ENCODE peak calls at places on chromosomes 16 and 17, in nine cellular contexts. One of them, this sample, is unnamed.

GRCh38 chr17:41049110-41049509 is 2.0 kb upstream of the KRTAP2-1 start:
- DNase-seq in HFF-Myc: no peak
- DNase-seq in breast epithelium: no peak
- DNase-seq in GM23248: peak; percentile 86
- DNase-seq in H7: no peak
- DNase-seq in CD4-positive, CD25-positive, alpha-beta regulatory T cell: no peak
- DNase-seq in adrenal gland: no peak
- DNase-seq in cardiac fibroblast: no peak
- DNase-seq in tibial artery: no peak
- DNase-seq in this sample: no peak

GRCh38 chr16:89010210-89010925 is 33.4 kb upstream of the CBFA2T3 start:
- DNase-seq in HFF-Myc: no peak
- DNase-seq in breast epithelium: no peak
- DNase-seq in GM23248: no peak
- DNase-seq in H7: no peak
- DNase-seq in CD4-positive, CD25-positive, alpha-beta regulatory T cell: no peak
- DNase-seq in adrenal gland: no peak
- DNase-seq in cardiac fibroblast: no peak
- DNase-seq in tibial artery: peak; percentile 8
- DNase-seq in this sample: no peak

GRCh38 chr16:28295213-28295612 is 2.9 kb downstream of the SBK1 start:
- DNase-seq in HFF-Myc: no peak
- DNase-seq in breast epithelium: no peak
- DNase-seq in GM23248: no peak
- DNase-seq in H7: no peak
- DNase-seq in CD4-positive, CD25-positive, alpha-beta regulatory T cell: no peak
- DNase-seq in adrenal gland: no peak
- DNase-seq in cardiac fibroblast: no peak
- DNase-seq in tibial artery: no peak
- DNase-seq in this sample: no peak

GRCh38 chr16:24645739-24646645 is 83.5 kb upstream of the TNRC6A start:
- DNase-seq in HFF-Myc: peak; percentile 99
- DNase-seq in breast epithelium: no peak
- DNase-seq in GM23248: peak; percentile 98
- DNase-seq in H7: no peak
- DNase-seq in CD4-positive, CD25-positive, alpha-beta regulatory T cell: no peak
- DNase-seq in adrenal gland: peak; percentile 45
- DNase-seq in cardiac fibroblast: peak; percentile 98
- DNase-seq in tibial artery: no peak
- DNase-seq in this sample: no peak

GRCh38 chr17:63274156-63274555 is 171.9 kb downstream of the CYB561 start:
- DNase-seq in HFF-Myc: no peak
- DNase-seq in breast epithelium: no peak
- DNase-seq in GM23248: peak; percentile 77
- DNase-seq in H7: no peak
- DNase-seq in CD4-positive, CD25-positive, alpha-beta regulatory T cell: no peak
- DNase-seq in adrenal gland: no peak
- DNase-seq in cardiac fibroblast: peak; percentile 83
- DNase-seq in tibial artery: no peak
- DNase-seq in this sample: no peak

GRCh38 chr16:54447606-54448440 is 161.2 kb upstream of the IRX3 start:
- DNase-seq in HFF-Myc: peak; percentile 39
- DNase-seq in breast epithelium: no peak
- DNase-seq in GM23248: peak; percentile 97
- DNase-seq in H7: no peak
- DNase-seq in CD4-positive, CD25-positive, alpha-beta regulatory T cell: no peak
- DNase-seq in adrenal gland: peak; percentile 55
- DNase-seq in cardiac fibroblast: peak; percentile 68
- DNase-seq in tibial artery: peak; percentile 37
- DNase-seq in this sample: no peak

GRCh38 chr16:57633383-57634064 is 5.1 kb downstream of the ADGRG1 start:
- DNase-seq in HFF-Myc: no peak
- DNase-seq in breast epithelium: no peak
- DNase-seq in GM23248: no peak
- DNase-seq in H7: no peak
- DNase-seq in CD4-positive, CD25-positive, alpha-beta regulatory T cell: no peak
- DNase-seq in adrenal gland: no peak
- DNase-seq in cardiac fibroblast: no peak
- DNase-seq in tibial artery: no peak
- DNase-seq in this sample: no peak

GRCh38 chr17:29615492-29616299 is 7.0 kb downstream of the CORO6 start:
- DNase-seq in HFF-Myc: no peak
- DNase-seq in breast epithelium: peak; percentile 75
- DNase-seq in GM23248: peak; percentile 96
- DNase-seq in H7: peak; percentile 98
- DNase-seq in CD4-positive, CD25-positive, alpha-beta regulatory T cell: peak; percentile 86
- DNase-seq in adrenal gland: peak; percentile 77
- DNase-seq in cardiac fibroblast: peak; percentile 87
- DNase-seq in tibial artery: peak; percentile 88
- DNase-seq in this sample: peak; percentile 90

GRCh38 chr17:44919885-44920564 is 4.7 kb upstream of the GFAP start:
- DNase-seq in HFF-Myc: peak; percentile 55
- DNase-seq in breast epithelium: peak; percentile 81
- DNase-seq in GM23248: peak; percentile 89
- DNase-seq in H7: peak; percentile 94
- DNase-seq in CD4-positive, CD25-positive, alpha-beta regulatory T cell: peak; percentile 52
- DNase-seq in adrenal gland: peak; percentile 85
- DNase-seq in cardiac fibroblast: peak; percentile 90
- DNase-seq in tibial artery: peak; percentile 86
- DNase-seq in this sample: peak; percentile 92

GRCh38 chr17:60941028-60941427 is 263.4 kb downstream of the BCAS3 start:
- DNase-seq in HFF-Myc: peak; percentile 70
- DNase-seq in breast epithelium: no peak
- DNase-seq in GM23248: peak; percentile 90
- DNase-seq in H7: no peak
- DNase-seq in CD4-positive, CD25-positive, alpha-beta regulatory T cell: no peak
- DNase-seq in adrenal gland: peak; percentile 44
- DNase-seq in cardiac fibroblast: peak; percentile 93
- DNase-seq in tibial artery: peak; percentile 71
- DNase-seq in this sample: peak; percentile 85

GRCh38 chr17:30530346-30531025 is 53.3 kb downstream of the GOSR1 start:
- DNase-seq in HFF-Myc: no peak
- DNase-seq in breast epithelium: no peak
- DNase-seq in GM23248: peak; percentile 79
- DNase-seq in H7: no peak
- DNase-seq in CD4-positive, CD25-positive, alpha-beta regulatory T cell: no peak
- DNase-seq in adrenal gland: no peak
- DNase-seq in cardiac fibroblast: peak; percentile 51
- DNase-seq in tibial artery: no peak
- DNase-seq in this sample: no peak

GRCh38 chr16:21611178-21611545 is 11.8 kb downstream of the METTL9 start:
- DNase-seq in HFF-Myc: no peak
- DNase-seq in breast epithelium: no peak
- DNase-seq in GM23248: peak; percentile 79
- DNase-seq in H7: no peak
- DNase-seq in CD4-positive, CD25-positive, alpha-beta regulatory T cell: no peak
- DNase-seq in adrenal gland: no peak
- DNase-seq in cardiac fibroblast: peak; percentile 52
- DNase-seq in tibial artery: no peak
- DNase-seq in this sample: no peak

GRCh38 chr17:39668141-39668924 is at the start of gene PNMT:
- DNase-seq in HFF-Myc: no peak
- DNase-seq in breast epithelium: no peak
- DNase-seq in GM23248: peak; percentile 79
- DNase-seq in H7: peak; percentile 95
- DNase-seq in CD4-positive, CD25-positive, alpha-beta regulatory T cell: peak; percentile 40
- DNase-seq in adrenal gland: peak; percentile 67
- DNase-seq in cardiac fibroblast: peak; percentile 59
- DNase-seq in tibial artery: peak; percentile 67
- DNase-seq in this sample: peak; percentile 93

GRCh38 chr16:17336501-17336900 is 134.3 kb downstream of the XYLT1 start:
- DNase-seq in HFF-Myc: no peak
- DNase-seq in breast epithelium: no peak
- DNase-seq in GM23248: no peak
- DNase-seq in H7: no peak
- DNase-seq in CD4-positive, CD25-positive, alpha-beta regulatory T cell: no peak
- DNase-seq in adrenal gland: no peak
- DNase-seq in cardiac fibroblast: no peak
- DNase-seq in tibial artery: no peak
- DNase-seq in this sample: no peak

GRCh38 chr17:76000016-76000754 is 470 bp upstream of the CDK3 start:
- DNase-seq in HFF-Myc: no peak
- DNase-seq in breast epithelium: no peak
- DNase-seq in GM23248: peak; percentile 63
- DNase-seq in H7: peak; percentile 98
- DNase-seq in CD4-positive, CD25-positive, alpha-beta regulatory T cell: peak; percentile 37
- DNase-seq in adrenal gland: peak; percentile 33
- DNase-seq in cardiac fibroblast: peak; percentile 40
- DNase-seq in tibial artery: no peak
- DNase-seq in this sample: no peak

GRCh38 chr17:36731806-36732205 is 130.4 kb downstream of the MRM1 start:
- DNase-seq in HFF-Myc: no peak
- DNase-seq in breast epithelium: no peak
- DNase-seq in GM23248: no peak
- DNase-seq in H7: peak; percentile 87
- DNase-seq in CD4-positive, CD25-positive, alpha-beta regulatory T cell: no peak
- DNase-seq in adrenal gland: no peak
- DNase-seq in cardiac fibroblast: peak; percentile 2
- DNase-seq in tibial artery: no peak
- DNase-seq in this sample: no peak

GRCh38 chr16:54930034-54930938 is at the start of gene IRX5:
- DNase-seq in HFF-Myc: peak; percentile 83
- DNase-seq in breast epithelium: peak; percentile 96
- DNase-seq in GM23248: peak; percentile 98
- DNase-seq in H7: peak; percentile 92
- DNase-seq in CD4-positive, CD25-positive, alpha-beta regulatory T cell: peak; percentile 30
- DNase-seq in adrenal gland: peak; percentile 92
- DNase-seq in cardiac fibroblast: peak; percentile 98
- DNase-seq in tibial artery: peak; percentile 86
- DNase-seq in this sample: peak; percentile 94

DNA sequence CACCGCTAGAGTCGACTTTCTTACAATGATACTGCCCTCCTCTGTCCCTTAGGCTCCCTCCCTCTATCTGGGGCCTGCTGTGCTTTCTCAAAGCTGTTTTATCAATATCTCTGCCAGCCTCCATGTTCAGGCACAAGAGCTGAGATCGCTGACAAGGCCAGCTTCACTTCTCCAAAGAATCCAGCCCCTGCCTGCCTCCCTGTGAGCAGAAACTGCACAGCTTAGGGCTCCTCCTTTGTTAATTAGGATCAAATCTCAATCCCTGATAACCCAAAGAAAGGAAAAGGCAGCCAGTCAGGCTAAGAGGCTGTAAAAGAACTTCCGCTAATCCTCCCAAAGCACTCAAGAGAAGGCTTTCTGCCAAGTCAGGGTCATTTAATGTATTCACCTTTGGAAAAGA is 616.0 kb upstream of the CDH11 start:
- DNase-seq in HFF-Myc: no peak
- DNase-seq in breast epithelium: no peak
- DNase-seq in GM23248: no peak
- DNase-seq in H7: no peak
- DNase-seq in CD4-positive, CD25-positive, alpha-beta regulatory T cell: no peak
- DNase-seq in adrenal gland: no peak
- DNase-seq in cardiac fibroblast: no peak
- DNase-seq in tibial artery: no peak
- DNase-seq in this sample: no peak
- H3K4me3 ChIP-seq in HFF-Myc: no peak overlapping the region
- H3K4me3 ChIP-seq in breast epithelium: no peak overlapping the region
- H3K4me3 ChIP-seq in GM23248: no peak overlapping the region
- H3K4me3 ChIP-seq in H7: no peak overlapping the region
- H3K4me3 ChIP-seq in CD4-positive, CD25-positive, alpha-beta regulatory T cell: no peak overlapping the region
- H3K4me3 ChIP-seq in adrenal gland: no peak overlapping the region
- H3K4me3 ChIP-seq in cardiac fibroblast: no peak overlapping the region
- H3K4me3 ChIP-seq in tibial artery: no peak overlapping the region
- H3K4me3 ChIP-seq in this sample: no peak overlapping the region

DNA sequence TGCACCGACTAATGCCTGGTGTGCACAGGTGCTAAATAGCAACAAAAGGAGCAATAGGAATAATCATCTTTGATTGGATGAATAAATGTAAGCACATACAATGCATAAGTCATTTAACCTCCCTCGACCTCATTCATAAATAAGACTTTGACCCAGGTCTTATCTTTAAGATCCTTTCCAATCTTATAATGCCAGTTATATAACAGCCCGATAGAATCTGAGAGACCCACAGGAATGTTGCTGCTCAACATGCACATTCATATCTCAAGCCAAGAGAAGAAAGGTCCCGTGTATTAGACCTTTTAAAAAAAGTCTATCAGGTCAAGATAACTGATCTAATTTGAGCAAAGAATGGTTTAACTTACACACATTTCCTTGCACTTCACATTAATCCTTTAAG is 146.8 kb upstream of the SOX9 start:
- DNase-seq in HFF-Myc: no peak
- DNase-seq in breast epithelium: no peak
- DNase-seq in GM23248: no peak
- DNase-seq in H7: no peak
- DNase-seq in CD4-positive, CD25-positive, alpha-beta regulatory T cell: no peak
- DNase-seq in adrenal gland: no peak
- DNase-seq in cardiac fibroblast: no peak
- DNase-seq in tibial artery: no peak
- DNase-seq in this sample: no peak
- H3K4me3 ChIP-seq in HFF-Myc: no peak overlapping the region
- H3K4me3 ChIP-seq in breast epithelium: no peak overlapping the region
- H3K4me3 ChIP-seq in GM23248: no peak overlapping the region
- H3K4me3 ChIP-seq in H7: no peak overlapping the region
- H3K4me3 ChIP-seq in CD4-positive, CD25-positive, alpha-beta regulatory T cell: no peak overlapping the region
- H3K4me3 ChIP-seq in adrenal gland: no peak overlapping the region
- H3K4me3 ChIP-seq in cardiac fibroblast: no peak overlapping the region
- H3K4me3 ChIP-seq in tibial artery: no peak overlapping the region
- H3K4me3 ChIP-seq in this sample: no peak overlapping the region

DNA sequence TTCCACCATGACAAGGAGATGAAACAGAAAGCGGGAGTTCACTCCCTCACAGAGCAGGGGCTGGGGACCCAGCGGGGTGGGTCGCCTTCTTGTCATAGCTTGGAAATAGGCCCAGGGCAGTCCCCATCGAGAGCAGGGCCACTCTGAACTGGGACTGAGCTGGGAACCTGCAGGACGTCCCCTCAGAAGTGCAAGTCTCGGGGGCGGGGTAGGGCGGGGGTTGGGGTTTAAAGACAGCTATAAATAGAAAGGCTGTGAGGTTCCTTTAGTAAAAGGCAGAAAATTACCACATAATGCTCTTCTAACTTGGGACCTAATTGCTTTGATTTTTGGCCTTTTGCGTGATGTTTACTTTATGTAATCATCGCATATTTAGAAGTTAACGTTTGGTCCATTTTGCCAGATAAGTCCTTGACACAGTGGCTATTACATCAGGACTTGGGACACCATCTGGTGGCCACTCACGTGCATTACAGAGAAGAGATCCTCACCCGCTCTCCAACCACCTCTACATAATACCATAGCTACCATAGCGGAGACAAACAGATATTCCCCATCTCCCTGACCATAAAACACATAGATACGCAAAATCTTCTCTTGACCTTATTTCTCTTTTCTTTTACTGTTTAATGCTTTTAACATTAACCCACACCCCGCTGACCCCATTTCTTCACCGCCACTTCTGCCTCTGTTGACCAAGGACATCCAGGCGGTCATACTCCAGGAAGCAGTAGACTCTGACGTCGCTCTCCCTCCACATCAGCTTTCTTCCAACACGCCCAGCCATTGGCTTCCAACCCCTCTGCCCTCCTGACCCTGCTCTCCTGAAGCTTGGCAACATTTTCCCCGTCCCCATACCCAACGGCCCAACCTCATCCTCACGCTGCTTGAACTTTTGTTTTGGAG is 27.5 kb upstream of the PIK3R6 start:
- DNase-seq in HFF-Myc: peak; percentile 36
- DNase-seq in breast epithelium: peak; percentile 49
- DNase-seq in GM23248: peak; percentile 85
- DNase-seq in H7: peak; percentile 84
- DNase-seq in CD4-positive, CD25-positive, alpha-beta regulatory T cell: no peak
- DNase-seq in adrenal gland: peak; percentile 50
- DNase-seq in cardiac fibroblast: peak; percentile 79
- DNase-seq in tibial artery: peak; percentile 70
- DNase-seq in this sample: peak; percentile 70
- H3K4me3 ChIP-seq in HFF-Myc: no peak overlapping the region
- H3K4me3 ChIP-seq in breast epithelium: no peak overlapping the region
- H3K4me3 ChIP-seq in GM23248: peak overlapping the region; percentile 0
- H3K4me3 ChIP-seq in H7: peak overlapping the region; percentile 25
- H3K4me3 ChIP-seq in CD4-positive, CD25-positive, alpha-beta regulatory T cell: no peak overlapping the region
- H3K4me3 ChIP-seq in adrenal gland: no peak overlapping the region
- H3K4me3 ChIP-seq in cardiac fibroblast: no peak overlapping the region
- H3K4me3 ChIP-seq in tibial artery: no peak overlapping the region
- H3K4me3 ChIP-seq in this sample: no peak overlapping the region

GRCh38 chr16:3971706-3972105 is 91.2 kb upstream of the CREBBP start:
- DNase-seq in HFF-Myc: no peak
- DNase-seq in breast epithelium: no peak
- DNase-seq in GM23248: no peak
- DNase-seq in H7: peak; percentile 26
- DNase-seq in CD4-positive, CD25-positive, alpha-beta regulatory T cell: no peak
- DNase-seq in adrenal gland: no peak
- DNase-seq in cardiac fibroblast: no peak
- DNase-seq in tibial artery: no peak
- DNase-seq in this sample: no peak
- H3K4me3 ChIP-seq in HFF-Myc: no peak overlapping the region
- H3K4me3 ChIP-seq in breast epithelium: no peak overlapping the region
- H3K4me3 ChIP-seq in GM23248: no peak overlapping the region
- H3K4me3 ChIP-seq in H7: no peak overlapping the region
- H3K4me3 ChIP-seq in CD4-positive, CD25-positive, alpha-beta regulatory T cell: no peak overlapping the region
- H3K4me3 ChIP-seq in adrenal gland: no peak overlapping the region
- H3K4me3 ChIP-seq in cardiac fibroblast: no peak overlapping the region
- H3K4me3 ChIP-seq in tibial artery: no peak overlapping the region
- H3K4me3 ChIP-seq in this sample: no peak overlapping the region